ENCODE peak calls at places on chromosomes 16 and 17, in ten cellular contexts. One of them, this sample, is unnamed.

GRCh38 chr16:86761117-86761971 is 183.0 kb downstream of the FOXL1 start:
- DNase-seq in esophagus muscularis mucosa: no peak
- DNase-seq in tibial nerve: peak
- DNase-seq in IMR-90: peak
- DNase-seq in A549: peak
- DNase-seq in ovary: no peak
- DNase-seq in uterus: peak
- DNase-seq in endothelial cell of umbilical vein: peak
- DNase-seq in heart left ventricle: peak
- DNase-seq in suprapubic skin: no peak
- DNase-seq in this sample: peak

GRCh38 chr16:53893731-53894435 is 189.9 kb downstream of the FTO start:
- DNase-seq in esophagus muscularis mucosa: no peak
- DNase-seq in tibial nerve: no peak
- DNase-seq in IMR-90: peak
- DNase-seq in A549: no peak
- DNase-seq in ovary: peak
- DNase-seq in uterus: peak
- DNase-seq in endothelial cell of umbilical vein: peak
- DNase-seq in heart left ventricle: peak
- DNase-seq in suprapubic skin: no peak
- DNase-seq in this sample: no peak

GRCh38 chr17:18039535-18040286 is 503 bp downstream of the GID4 start:
- DNase-seq in esophagus muscularis mucosa: no peak
- DNase-seq in tibial nerve: no peak
- DNase-seq in IMR-90: no peak
- DNase-seq in A549: peak
- DNase-seq in ovary: peak
- DNase-seq in uterus: no peak
- DNase-seq in endothelial cell of umbilical vein: peak
- DNase-seq in heart left ventricle: no peak
- DNase-seq in suprapubic skin: no peak
- DNase-seq in this sample: peak

GRCh38 chr17:75325827-75326586 is 36.8 kb upstream of the SLC25A19 start:
- DNase-seq in esophagus muscularis mucosa: no peak
- DNase-seq in tibial nerve: no peak
- DNase-seq in IMR-90: peak
- DNase-seq in A549: no peak
- DNase-seq in ovary: no peak
- DNase-seq in uterus: no peak
- DNase-seq in endothelial cell of umbilical vein: peak
- DNase-seq in heart left ventricle: no peak
- DNase-seq in suprapubic skin: no peak
- DNase-seq in this sample: peak

GRCh38 chr17:27968206-27968732 is 74.2 kb upstream of the NLK start:
- DNase-seq in esophagus muscularis mucosa: no peak
- DNase-seq in tibial nerve: no peak
- DNase-seq in IMR-90: no peak
- DNase-seq in A549: no peak
- DNase-seq in ovary: no peak
- DNase-seq in uterus: no peak
- DNase-seq in endothelial cell of umbilical vein: no peak
- DNase-seq in heart left ventricle: peak
- DNase-seq in suprapubic skin: no peak
- DNase-seq in this sample: no peak

GRCh38 chr17:74135391-74136167 is 67.9 kb upstream of the RPL38 start:
- DNase-seq in esophagus muscularis mucosa: no peak
- DNase-seq in tibial nerve: no peak
- DNase-seq in IMR-90: no peak
- DNase-seq in A549: no peak
- DNase-seq in ovary: no peak
- DNase-seq in uterus: no peak
- DNase-seq in endothelial cell of umbilical vein: no peak
- DNase-seq in heart left ventricle: no peak
- DNase-seq in suprapubic skin: no peak
- DNase-seq in this sample: no peak

GRCh38 chr17:17780941-17781590 is 55.7 kb downstream of the SREBF1 start:
- DNase-seq in esophagus muscularis mucosa: no peak
- DNase-seq in tibial nerve: no peak
- DNase-seq in IMR-90: peak
- DNase-seq in A549: no peak
- DNase-seq in ovary: peak
- DNase-seq in uterus: peak
- DNase-seq in endothelial cell of umbilical vein: peak
- DNase-seq in heart left ventricle: no peak
- DNase-seq in suprapubic skin: no peak
- DNase-seq in this sample: peak

GRCh38 chr17:31580331-31581021 is 189.0 kb downstream of the RAB11FIP4 start:
- DNase-seq in esophagus muscularis mucosa: no peak
- DNase-seq in tibial nerve: no peak
- DNase-seq in IMR-90: peak
- DNase-seq in A549: no peak
- DNase-seq in ovary: no peak
- DNase-seq in uterus: no peak
- DNase-seq in endothelial cell of umbilical vein: peak
- DNase-seq in heart left ventricle: peak
- DNase-seq in suprapubic skin: no peak
- DNase-seq in this sample: peak

GRCh38 chr17:82964851-82965341 is 114.5 kb upstream of the METRNL start:
- DNase-seq in esophagus muscularis mucosa: no peak
- DNase-seq in tibial nerve: no peak
- DNase-seq in IMR-90: no peak
- DNase-seq in A549: no peak
- DNase-seq in ovary: no peak
- DNase-seq in uterus: no peak
- DNase-seq in endothelial cell of umbilical vein: no peak
- DNase-seq in heart left ventricle: no peak
- DNase-seq in suprapubic skin: no peak
- DNase-seq in this sample: no peak

GRCh38 chr16:25299792-25300590 is 42.3 kb upstream of the ZKSCAN2 start:
- DNase-seq in esophagus muscularis mucosa: no peak
- DNase-seq in tibial nerve: no peak
- DNase-seq in IMR-90: no peak
- DNase-seq in A549: no peak
- DNase-seq in ovary: no peak
- DNase-seq in uterus: no peak
- DNase-seq in endothelial cell of umbilical vein: no peak
- DNase-seq in heart left ventricle: no peak
- DNase-seq in suprapubic skin: no peak
- DNase-seq in this sample: no peak

GRCh38 chr16:7888421-7888820 is 555.8 kb downstream of the RBFOX1 start:
- DNase-seq in esophagus muscularis mucosa: peak
- DNase-seq in tibial nerve: no peak
- DNase-seq in IMR-90: no peak
- DNase-seq in A549: no peak
- DNase-seq in ovary: no peak
- DNase-seq in uterus: no peak
- DNase-seq in endothelial cell of umbilical vein: no peak
- DNase-seq in heart left ventricle: no peak
- DNase-seq in suprapubic skin: no peak
- DNase-seq in this sample: no peak

GRCh38 chr17:79621151-79621940 is 10.5 kb upstream of the RBFOX3 start:
- DNase-seq in esophagus muscularis mucosa: peak
- DNase-seq in tibial nerve: no peak
- DNase-seq in IMR-90: no peak
- DNase-seq in A549: no peak
- DNase-seq in ovary: no peak
- DNase-seq in uterus: peak
- DNase-seq in endothelial cell of umbilical vein: no peak
- DNase-seq in heart left ventricle: peak
- DNase-seq in suprapubic skin: peak
- DNase-seq in this sample: no peak

GRCh38 chr17:75178453-75178852 is 4.3 kb downstream of the SUMO2 start:
- DNase-seq in esophagus muscularis mucosa: no peak
- DNase-seq in tibial nerve: no peak
- DNase-seq in IMR-90: no peak
- DNase-seq in A549: no peak
- DNase-seq in ovary: no peak
- DNase-seq in uterus: no peak
- DNase-seq in endothelial cell of umbilical vein: no peak
- DNase-seq in heart left ventricle: no peak
- DNase-seq in suprapubic skin: no peak
- DNase-seq in this sample: no peak

GRCh38 chr16:25257956-25258855 is 561 bp upstream of the ZKSCAN2 start:
- DNase-seq in esophagus muscularis mucosa: peak
- DNase-seq in tibial nerve: peak
- DNase-seq in IMR-90: peak
- DNase-seq in A549: peak
- DNase-seq in ovary: peak
- DNase-seq in uterus: peak
- DNase-seq in endothelial cell of umbilical vein: peak
- DNase-seq in heart left ventricle: peak
- DNase-seq in suprapubic skin: peak
- DNase-seq in this sample: peak

GRCh38 chr16:59878999-59879398 is 1144.9 kb upstream of the GOT2 start:
- DNase-seq in esophagus muscularis mucosa: no peak
- DNase-seq in tibial nerve: no peak
- DNase-seq in IMR-90: no peak
- DNase-seq in A549: peak
- DNase-seq in ovary: no peak
- DNase-seq in uterus: no peak
- DNase-seq in endothelial cell of umbilical vein: no peak
- DNase-seq in heart left ventricle: no peak
- DNase-seq in suprapubic skin: no peak
- DNase-seq in this sample: no peak

GRCh38 chr16:15739449-15739848 is 89.4 kb downstream of the NDE1 start:
- DNase-seq in esophagus muscularis mucosa: no peak
- DNase-seq in tibial nerve: no peak
- DNase-seq in IMR-90: no peak
- DNase-seq in A549: no peak
- DNase-seq in ovary: no peak
- DNase-seq in uterus: no peak
- DNase-seq in endothelial cell of umbilical vein: no peak
- DNase-seq in heart left ventricle: no peak
- DNase-seq in suprapubic skin: no peak
- DNase-seq in this sample: no peak

GRCh38 chr16:15739940-15740339 is 89.9 kb downstream of the NDE1 start:
- DNase-seq in esophagus muscularis mucosa: no peak
- DNase-seq in tibial nerve: no peak
- DNase-seq in IMR-90: no peak
- DNase-seq in A549: no peak
- DNase-seq in ovary: peak
- DNase-seq in uterus: no peak
- DNase-seq in endothelial cell of umbilical vein: no peak
- DNase-seq in heart left ventricle: no peak
- DNase-seq in suprapubic skin: no peak
- DNase-seq in this sample: no peak

GRCh38 chr16:15741207-15741871 is 91.3 kb downstream of the NDE1 start:
- DNase-seq in esophagus muscularis mucosa: no peak
- DNase-seq in tibial nerve: no peak
- DNase-seq in IMR-90: no peak
- DNase-seq in A549: no peak
- DNase-seq in ovary: no peak
- DNase-seq in uterus: no peak
- DNase-seq in endothelial cell of umbilical vein: no peak
- DNase-seq in heart left ventricle: no peak
- DNase-seq in suprapubic skin: no peak
- DNase-seq in this sample: no peak

GRCh38 chr16:15743657-15744056 is 93.6 kb downstream of the NDE1 start:
- DNase-seq in esophagus muscularis mucosa: no peak
- DNase-seq in tibial nerve: no peak
- DNase-seq in IMR-90: no peak
- DNase-seq in A549: no peak
- DNase-seq in ovary: no peak
- DNase-seq in uterus: no peak
- DNase-seq in endothelial cell of umbilical vein: no peak
- DNase-seq in heart left ventricle: no peak
- DNase-seq in suprapubic skin: no peak
- DNase-seq in this sample: no peak

GRCh38 chr16:15742716-15743115 is 92.7 kb downstream of the NDE1 start:
- DNase-seq in esophagus muscularis mucosa: no peak
- DNase-seq in tibial nerve: no peak
- DNase-seq in IMR-90: no peak
- DNase-seq in A549: no peak
- DNase-seq in ovary: no peak
- DNase-seq in uterus: no peak
- DNase-seq in endothelial cell of umbilical vein: no peak
- DNase-seq in heart left ventricle: no peak
- DNase-seq in suprapubic skin: no peak
- DNase-seq in this sample: no peak
- TF ChIP-seq POLR2A in esophagus muscularis mucosa: no peak
- TF ChIP-seq POLR2A in tibial nerve: no peak
- TF ChIP-seq POLR2A in IMR-90: no peak
- TF ChIP-seq POLR2A in A549: no peak
- TF ChIP-seq POLR2A in ovary: no peak
- TF ChIP-seq POLR2A in uterus: no peak
- TF ChIP-seq POLR2A in endothelial cell of umbilical vein: no peak
- TF ChIP-seq POLR2A in heart left ventricle: no peak
- TF ChIP-seq POLR2A in suprapubic skin: no peak
- TF ChIP-seq POLR2A in this sample: no peak

GRCh38 chr16:143047-143446 is 4.6 kb upstream of the NPRL3 start:
- DNase-seq in esophagus muscularis mucosa: no peak
- DNase-seq in tibial nerve: no peak
- DNase-seq in IMR-90: no peak
- DNase-seq in A549: no peak
- DNase-seq in ovary: no peak
- DNase-seq in uterus: no peak
- DNase-seq in endothelial cell of umbilical vein: no peak
- DNase-seq in heart left ventricle: no peak
- DNase-seq in suprapubic skin: no peak
- DNase-seq in this sample: no peak
- TF ChIP-seq POLR2A in esophagus muscularis mucosa: no peak
- TF ChIP-seq POLR2A in tibial nerve: no peak
- TF ChIP-seq POLR2A in IMR-90: no peak
- TF ChIP-seq POLR2A in A549: no peak
- TF ChIP-seq POLR2A in ovary: no peak
- TF ChIP-seq POLR2A in uterus: no peak
- TF ChIP-seq POLR2A in endothelial cell of umbilical vein: no peak
- TF ChIP-seq POLR2A in heart left ventricle: no peak
- TF ChIP-seq POLR2A in suprapubic skin: no peak
- TF ChIP-seq POLR2A in this sample: no peak

GRCh38 chr17:40647549-40648325 is at the start of gene SMARCE1:
- DNase-seq in esophagus muscularis mucosa: peak
- DNase-seq in tibial nerve: peak
- DNase-seq in IMR-90: peak
- DNase-seq in A549: peak
- DNase-seq in ovary: peak
- DNase-seq in uterus: peak
- DNase-seq in endothelial cell of umbilical vein: peak
- DNase-seq in heart left ventricle: peak
- DNase-seq in suprapubic skin: peak
- DNase-seq in this sample: peak
- TF ChIP-seq POLR2A in esophagus muscularis mucosa: peak
- TF ChIP-seq POLR2A in tibial nerve: no peak
- TF ChIP-seq POLR2A in IMR-90: peak
- TF ChIP-seq POLR2A in A549: peak
- TF ChIP-seq POLR2A in ovary: no peak
- TF ChIP-seq POLR2A in uterus: peak
- TF ChIP-seq POLR2A in endothelial cell of umbilical vein: peak
- TF ChIP-seq POLR2A in heart left ventricle: no peak
- TF ChIP-seq POLR2A in suprapubic skin: no peak
- TF ChIP-seq POLR2A in this sample: peak

DNA sequence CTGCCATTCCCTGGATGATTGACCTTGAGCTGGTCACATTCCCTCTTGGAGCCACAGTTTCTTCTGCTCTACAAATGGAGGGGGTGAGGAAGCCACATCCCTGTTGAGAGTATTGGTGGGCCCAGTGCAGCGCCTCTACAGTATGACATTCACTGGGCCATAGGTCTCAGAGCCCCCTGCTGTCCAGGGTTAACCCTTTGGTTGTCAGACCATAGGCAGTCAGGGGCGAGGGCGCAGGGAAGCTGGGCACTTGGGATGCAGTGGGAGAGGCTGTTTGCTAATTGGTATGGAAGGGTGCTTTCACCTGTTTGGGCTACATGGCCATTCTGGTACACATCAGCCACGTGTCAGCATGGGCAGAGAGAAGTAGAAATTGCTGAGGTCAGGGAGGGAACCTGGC is 27.3 kb upstream of the WFDC1 start:
- DNase-seq in esophagus muscularis mucosa: no peak
- DNase-seq in tibial nerve: no peak
- DNase-seq in IMR-90: no peak
- DNase-seq in A549: no peak
- DNase-seq in ovary: no peak
- DNase-seq in uterus: no peak
- DNase-seq in endothelial cell of umbilical vein: no peak
- DNase-seq in heart left ventricle: no peak
- DNase-seq in suprapubic skin: no peak
- DNase-seq in this sample: no peak
- TF ChIP-seq POLR2A in esophagus muscularis mucosa: no peak
- TF ChIP-seq POLR2A in tibial nerve: no peak
- TF ChIP-seq POLR2A in IMR-90: no peak
- TF ChIP-seq POLR2A in A549: no peak
- TF ChIP-seq POLR2A in ovary: no peak
- TF ChIP-seq POLR2A in uterus: no peak
- TF ChIP-seq POLR2A in endothelial cell of umbilical vein: no peak
- TF ChIP-seq POLR2A in heart left ventricle: no peak
- TF ChIP-seq POLR2A in suprapubic skin: no peak
- TF ChIP-seq POLR2A in this sample: no peak